ENCODE peak calls at places on chromosomes 1 and 21, in nine cellular contexts. I is HT1080; R is non-pigmented ciliary epithelial cell; C is ascending aorta; W is stimulated activated CD4-positive, alpha-beta T cell treated with anti-CD3 and anti-CD28 coated beads, Interleukin-1b, Interleukin-23, amount 100 ng/mL, for 1 hour; J is NCI-H2171; O is CD8-positive, alpha-beta T cell; Q is activated naive CD4-positive, alpha-beta T cell treated with anti-CD3 and anti-CD28 coated beads for 36 hours; B is LoVo. E is an unnamed sample.

GRCh38 chr1:47738560-47739182 is 258.5 kb downstream of the TRABD2B start:
- DNase-seq in I (peak; percentile 18), R (peak; percentile 9), C (peak; percentile 71), W (no peak), J (no peak), O (no peak), Q (no peak), B (peak; percentile 34), E (peak; percentile 12)

GRCh38 chr1:3012511-3013291 is 8.6 kb upstream of the ACTRT2 start:
- DNase-seq in I (no peak), R (no peak), C (peak; percentile 82), W (no peak), J (peak; percentile 19), O (peak; percentile 40), Q (peak; percentile 57), B (no peak), E (peak; percentile 0)

GRCh38 chr1:10612446-10613160 is 137.9 kb downstream of the PEX14 start:
- DNase-seq in I (no peak), R (no peak), C (no peak), W (no peak), J (no peak), O (no peak), Q (no peak), B (no peak), E (no peak)

GRCh38 chr1:175116903-175117302 is 49.3 kb downstream of the TNN start:
- DNase-seq in I (no peak), R (no peak), C (no peak), W (no peak), J (no peak), O (no peak), Q (no peak), B (no peak), E (no peak)

GRCh38 chr21:27812279-27812678 is 845.4 kb upstream of the ADAMTS5 start:
- DNase-seq in I (peak; percentile 7), R (no peak), C (no peak), W (no peak), J (no peak), O (no peak), Q (no peak), B (no peak), E (no peak)

GRCh38 chr1:160658162-160658955 is 11.5 kb upstream of the SLAMF1 start:
- DNase-seq in I (no peak), R (no peak), C (no peak), W (no peak), J (no peak), O (no peak), Q (no peak), B (no peak), E (no peak)

GRCh38 chr1:29156543-29157268 is 25.0 kb downstream of the SRSF4 start:
- DNase-seq in I (no peak), R (peak; percentile 30), C (no peak), W (no peak), J (no peak), O (no peak), Q (no peak), B (no peak), E (no peak)

GRCh38 chr21:42787613-42788012 is 91.7 kb downstream of the WDR4 start:
- DNase-seq in I (no peak), R (no peak), C (no peak), W (no peak), J (no peak), O (no peak), Q (no peak), B (no peak), E (no peak)

GRCh38 chr1:215146252-215146975 is 63.9 kb downstream of the KCNK2 start:
- DNase-seq in I (peak; percentile 47), R (no peak), C (no peak), W (no peak), J (no peak), O (no peak), Q (peak; percentile 36), B (peak; percentile 47), E (peak; percentile 57)

GRCh38 chr1:235703516-235703915 is 53.9 kb upstream of the GNG4 start:
- DNase-seq in I (peak; percentile 74), R (peak; percentile 48), C (no peak), W (no peak), J (no peak), O (no peak), Q (no peak), B (no peak), E (no peak)

GRCh38 chr1:84365225-84366221 is 32.8 kb upstream of the DNASE2B start:
- DNase-seq in I (peak; percentile 96), R (peak; percentile 95), C (no peak), W (no peak), J (no peak), O (no peak), Q (no peak), B (peak; percentile 79), E (peak; percentile 68)

GRCh38 chr1:228108055-228108690 is 926 bp downstream of the MRPL55 start:
- DNase-seq in I (no peak), R (no peak), C (peak; percentile 59), W (no peak), J (no peak), O (no peak), Q (no peak), B (no peak), E (peak; percentile 69)

GRCh38 chr1:177983824-177984528 is 14.1 kb upstream of the SEC16B start:
- DNase-seq in I (peak; percentile 85), R (peak; percentile 86), C (peak; percentile 84), W (no peak), J (peak; percentile 76), O (no peak), Q (no peak), B (no peak), E (peak; percentile 88)

GRCh38 chr1:170168263-170168662 is 22.5 kb downstream of the NTMT2 start:
- DNase-seq in I (peak; percentile 24), R (peak; percentile 15), C (no peak), W (no peak), J (no peak), O (no peak), Q (no peak), B (peak; percentile 57), E (peak; percentile 3)

GRCh38 chr21:30695956-30696355 is 22.6 kb downstream of the KRTAP21-3 start:
- DNase-seq in I (no peak), R (no peak), C (no peak), W (no peak), J (no peak), O (no peak), Q (no peak), B (no peak), E (peak; percentile 19)

GRCh38 chr1:207028884-207029283 is 3.7 kb downstream of the C1orf116 start:
- DNase-seq in I (no peak), R (no peak), C (no peak), W (no peak), J (no peak), O (no peak), Q (no peak), B (peak; percentile 66), E (no peak)

GRCh38 chr1:230327892-230328284 is 98.2 kb downstream of the PGBD5 start:
- DNase-seq in I (peak; percentile 79), R (no peak), C (no peak), W (no peak), J (no peak), O (no peak), Q (peak; percentile 48), B (no peak), E (no peak)

GRCh38 chr1:63363014-63363413 is 4.4 kb upstream of the ALG6 start:
- DNase-seq in I (peak; percentile 8), R (no peak), C (no peak), W (no peak), J (no peak), O (no peak), Q (no peak), B (no peak), E (no peak)

GRCh38 chr1:106619080-106619826 is 437.2 kb upstream of the PRMT6 start:
- DNase-seq in I (no peak), R (no peak), C (no peak), W (no peak), J (no peak), O (no peak), Q (no peak), B (no peak), E (no peak)

GRCh38 chr1:206469933-206470691 is at the start of gene IKBKE:
- DNase-seq in I (peak; percentile 80), R (no peak), C (peak; percentile 79), W (no peak), J (no peak), O (peak; percentile 54), Q (peak; percentile 66), B (peak; percentile 63), E (peak; percentile 86)

GRCh38 chr1:53963472-53963871 is 17.3 kb downstream of the LRRC42 start:
- DNase-seq in I (no peak), R (no peak), C (no peak), W (no peak), J (no peak), O (no peak), Q (no peak), B (no peak), E (no peak)

GRCh38 chr21:44785620-44786344 is 15.8 kb downstream of the UBE2G2 start:
- DNase-seq in I (no peak), R (no peak), C (no peak), W (no peak), J (no peak), O (no peak), Q (no peak), B (no peak), E (no peak)

GRCh38 chr1:169368406-169368769 is 393 bp downstream of the BLZF1 start:
- DNase-seq in I (no peak), R (no peak), C (no peak), W (no peak), J (no peak), O (peak; percentile 49), Q (peak; percentile 42), B (peak; percentile 22), E (peak; percentile 44)

GRCh38 chr1:28139033-28139712 is 37.3 kb downstream of the PTAFR start:
- DNase-seq in I (peak; percentile 38), R (peak; percentile 36), C (peak; percentile 73), W (no peak), J (no peak), O (no peak), Q (no peak), B (no peak), E (no peak)

GRCh38 chr1:189628857-189629256 is 848.8 kb downstream of the BRINP3 start:
- DNase-seq in I (no peak), R (no peak), C (no peak), W (no peak), J (no peak), O (no peak), Q (no peak), B (no peak), E (no peak)

GRCh38 chr1:200693327-200693726 is 23.6 kb upstream of the DDX59 start:
- DNase-seq in I (no peak), R (no peak), C (no peak), W (no peak), J (no peak), O (no peak), Q (no peak), B (no peak), E (peak; percentile 27)

GRCh38 chr1:226608699-226609505 is 60.3 kb downstream of the STUM start:
- DNase-seq in I (peak; percentile 51), R (no peak), C (peak; percentile 74), W (peak; percentile 23), J (no peak), O (peak; percentile 69), Q (peak; percentile 79), B (peak; percentile 50), E (peak; percentile 50)

GRCh38 chr1:65177457-65177856 is 29.5 kb downstream of the AK4 start:
- DNase-seq in I (peak; percentile 93), R (peak; percentile 60), C (no peak), W (no peak), J (no peak), O (no peak), Q (no peak), B (peak; percentile 75), E (peak; percentile 12)

GRCh38 chr1:218804014-218804785 is 369.5 kb upstream of the LYPLAL1 start:
- DNase-seq in I (peak; percentile 59), R (no peak), C (no peak), W (no peak), J (no peak), O (no peak), Q (no peak), B (no peak), E (no peak)

GRCh38 chr1:77063118-77063517 is 156.1 kb downstream of the PIGK start:
- DNase-seq in I (no peak), R (no peak), C (no peak), W (no peak), J (no peak), O (no peak), Q (no peak), B (no peak), E (peak; percentile 4)

GRCh38 chr1:26083246-26083645 is 15.8 kb upstream of the TRIM63 start:
- DNase-seq in I (peak; percentile 17), R (no peak), C (no peak), W (no peak), J (no peak), O (no peak), Q (no peak), B (peak; percentile 24), E (no peak)